ENCODE peak calls at places on chromosome 22, in ten cellular contexts. S is GM12892, N is GM19239, R is adrenal gland, Y is NCI-H2171 treated with DMSO at 0.1 percent for 48 hours, O is AG04450, B is brain microvascular endothelial cell, P is SIG-M5, T is head of caudate nucleus, A is GDM1. G is an unnamed sample.

GRCh38 chr22:44353063-44353440 is 40.3 kb upstream of the SHISAL1 start:
- DNase-seq in Y (no peak), R (no peak), B (no peak), A (no peak), S (no peak), O (no peak), P (no peak), N (no peak), T (no peak), G (no peak)

GRCh38 chr22:36286096-36286957 is 33.4 kb downstream of the APOL1 start:
- DNase-seq in T (peak; percentile 80), A (peak; percentile 15), P (no peak), N (peak; percentile 90), B (peak; percentile 53), S (peak; percentile 78), Y (peak; percentile 69), R (peak; percentile 84), O (peak; percentile 56), G (peak; percentile 81)

GRCh38 chr22:49686495-49687219 is 141.0 kb downstream of the BRD1 start:
- DNase-seq in P (no peak), A (no peak), Y (no peak), R (peak; percentile 8), O (no peak), N (no peak), T (no peak), S (no peak), B (no peak), G (no peak)

GRCh38 chr22:50564289-50564688 is 1.6 kb upstream of the SYCE3 start:
- DNase-seq in P (no peak), R (no peak), B (no peak), Y (no peak), T (no peak), O (no peak), N (no peak), S (no peak), A (no peak), G (no peak)

GRCh38 chr22:43448048-43448447 is 36.2 kb downstream of the MPPED1 start:
- DNase-seq in A (no peak), N (no peak), T (peak; percentile 17), B (no peak), P (no peak), Y (no peak), S (no peak), O (no peak), R (no peak), G (no peak)

GRCh38 chr22:30435674-30436126 is 10.1 kb downstream of the MTFP1 start:
- DNase-seq in S (no peak), R (no peak), B (no peak), T (no peak), A (no peak), P (no peak), N (no peak), O (no peak), Y (peak; percentile 90), G (no peak)

GRCh38 chr22:45319319-45319675 is 9.6 kb downstream of the FAM118A start:
- DNase-seq in O (peak; percentile 39), A (no peak), S (no peak), B (peak; percentile 41), R (no peak), Y (no peak), T (no peak), N (no peak), P (no peak), G (no peak)

GRCh38 chr22:37229805-37230672 is 14.0 kb downstream of the RAC2 start:
- DNase-seq in A (peak; percentile 77), S (peak; percentile 89), Y (no peak), O (no peak), P (peak; percentile 14), B (peak; percentile 43), T (no peak), R (no peak), N (peak; percentile 83), G (peak; percentile 88)

GRCh38 chr22:32323513-32324164 is 34.0 kb upstream of the RFPL3 start:
- DNase-seq in P (no peak), B (no peak), A (no peak), T (no peak), R (no peak), O (no peak), Y (no peak), N (no peak), S (no peak), G (no peak)

GRCh38 chr22:43587574-43587973 is 175.8 kb downstream of the MPPED1 start:
- DNase-seq in N (no peak), S (no peak), A (no peak), B (no peak), O (no peak), P (no peak), Y (no peak), R (no peak), T (no peak), G (no peak)

GRCh38 chr22:36409067-36409466 is 21.3 kb upstream of the MYH9 start:
- DNase-seq in R (no peak), Y (no peak), S (no peak), P (no peak), T (no peak), B (no peak), N (no peak), A (no peak), O (no peak), G (no peak)

GRCh38 chr22:31130873-31131272 is 8.1 kb downstream of the INPP5J start:
- DNase-seq in B (no peak), A (no peak), N (no peak), R (no peak), Y (no peak), P (no peak), T (no peak), O (no peak), S (no peak), G (no peak)